ENCODE peak calls at places on chromosomes 1 and 21, in ten cellular contexts. B is right lobe of liver; W is A673; U is effector memory CD4-positive, alpha-beta T cell; T is tibial artery; C is right cardiac atrium; R is heart right ventricle; V is naive thymus-derived CD4-positive, alpha-beta T cell; N is CD8-positive, alpha-beta memory T cell; Z is fibroblast of lung. F is an unnamed sample. For H3K4me1, the result is how much of the 10 kb centered on the place peaks cover.

GRCh38 chr21:45695086-45695485 is 51.6 kb downstream of the PCBP3 start:
- DNase-seq in Z (no peak), C (no peak), T (no peak), W (peak), V (no peak), U (no peak), N (no peak), R (no peak), B (no peak), F (no peak)

GRCh38 chr1:179337942-179338560 is 27.7 kb upstream of the AXDND1 start:
- DNase-seq in R (no peak), V (no peak), U (no peak), C (no peak), T (no peak), B (no peak), N (no peak), Z (no peak), W (no peak), F (no peak)

GRCh38 chr1:94629259-94630181 is 88.0 kb upstream of the F3 start:
- DNase-seq in Z (no peak), C (no peak), B (no peak), U (no peak), N (no peak), V (no peak), R (no peak), T (no peak), W (no peak), F (no peak)

GRCh38 chr1:104402178-104402577 is 652.5 kb downstream of the AMY1C start:
- DNase-seq in N (no peak), T (no peak), R (no peak), C (no peak), B (no peak), U (no peak), W (peak), V (no peak), Z (no peak), F (no peak)

GRCh38 chr1:112625696-112626095 is 6.1 kb downstream of the CAPZA1 start:
- DNase-seq in B (no peak), Z (peak), V (no peak), C (no peak), R (no peak), N (no peak), W (no peak), T (no peak), U (no peak), F (no peak)

GRCh38 chr1:222618001-222618879 is at the start of gene MIA3:
- DNase-seq in R (no peak), U (peak), V (peak), C (peak), B (no peak), Z (peak), T (peak), W (peak), N (peak), F (peak)

GRCh38 chr1:9652379-9653194 is 1.1 kb downstream of the PIK3CD start:
- DNase-seq in U (peak), R (peak), N (peak), Z (no peak), B (peak), W (no peak), C (no peak), T (no peak), V (peak), F (peak)

GRCh38 chr1:207981976-207982375 is 71.1 kb upstream of the CD34 start:
- DNase-seq in N (no peak), Z (no peak), C (no peak), B (no peak), W (peak), T (no peak), R (no peak), V (no peak), U (no peak), F (no peak)

GRCh38 chr1:18299441-18300338 is 181.0 kb upstream of the KLHDC7A start:
- DNase-seq in W (peak), V (no peak), R (no peak), U (no peak), Z (no peak), B (no peak), C (no peak), T (no peak), N (no peak), F (no peak)

GRCh38 chr1:1082239-1083180 is 8.4 kb upstream of the RNF223 start:
- DNase-seq in R (peak), C (peak), T (peak), V (no peak), N (no peak), U (no peak), Z (no peak), W (no peak), B (peak), F (peak)

GRCh38 chr1:94068096-94068830 is 52.7 kb downstream of the ABCA4 start:
- DNase-seq in N (no peak), T (no peak), B (no peak), V (no peak), R (no peak), C (no peak), W (no peak), Z (peak), U (no peak), F (no peak)

DNA sequence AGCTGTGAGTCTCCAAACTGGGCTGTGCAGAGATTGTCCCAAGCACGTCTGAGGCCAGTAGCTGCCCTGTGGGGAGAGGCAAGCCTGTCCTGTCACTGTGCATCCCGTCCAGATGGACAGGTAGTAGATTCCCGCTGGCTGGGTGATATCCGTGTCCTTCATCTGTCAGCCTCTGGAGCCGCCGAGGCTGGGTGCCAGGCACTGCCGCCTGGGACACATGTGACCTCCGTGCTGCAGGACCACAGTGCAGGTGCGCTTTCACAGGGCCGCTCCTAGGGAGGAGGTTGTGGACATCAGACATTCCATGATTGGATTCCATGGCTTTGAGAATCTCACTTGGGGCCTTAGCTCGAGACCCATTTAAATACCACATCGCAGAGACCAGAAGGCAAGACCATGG is 4.7 kb downstream of the PDXK start:
- DNase-seq in B (no peak), T (no peak), U (no peak), R (no peak), V (no peak), Z (no peak), N (no peak), C (no peak), W (no peak), F (no peak)
- H3K4me1 ChIP-seq in B (under half), T (under half), U (under half), R (half or more), V (under half), Z (under half), N (half or more), C (under half), W (under half), F (half or more)

GRCh38 chr1:11981378-11982009 is 1.2 kb downstream of the MFN2 start:
- DNase-seq in V (no peak), W (no peak), Z (no peak), R (no peak), T (no peak), C (no peak), B (no peak), U (no peak), N (no peak), F (no peak)
- H3K4me3 ChIP-seq in V (no peak), W (peak), Z (peak), R (peak), T (peak), C (peak), B (no peak), U (no peak), N (peak), F (peak)

DNA sequence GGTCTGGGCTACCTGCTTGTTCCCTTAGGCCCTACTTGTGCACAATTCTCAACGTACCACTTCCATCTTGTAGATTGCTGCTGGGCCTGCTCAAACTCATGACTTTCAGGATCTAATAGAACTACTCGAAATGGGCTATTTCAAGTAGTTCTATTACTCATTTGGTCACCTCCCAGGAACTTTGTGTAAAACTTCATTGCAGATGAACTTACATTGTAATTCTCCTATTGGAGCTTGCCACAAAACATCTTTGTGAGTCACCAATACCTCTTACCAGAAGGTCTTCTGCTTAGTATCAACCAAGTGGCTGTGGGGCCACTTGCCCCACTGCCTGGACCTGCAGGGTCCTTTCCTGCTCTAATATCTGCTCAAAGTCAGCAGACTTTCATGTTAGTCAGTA is 10.7 kb upstream of the MYOCOS start:
- DNase-seq in R (no peak), T (no peak), C (no peak), N (no peak), V (no peak), B (no peak), U (no peak), Z (peak), W (no peak), F (no peak)
- H3K4me1 ChIP-seq in R (under half), T (under half), C (under half), N (under half), V (under half), B (under half), U (under half), Z (under half), W (under half), F (under half)

DNA sequence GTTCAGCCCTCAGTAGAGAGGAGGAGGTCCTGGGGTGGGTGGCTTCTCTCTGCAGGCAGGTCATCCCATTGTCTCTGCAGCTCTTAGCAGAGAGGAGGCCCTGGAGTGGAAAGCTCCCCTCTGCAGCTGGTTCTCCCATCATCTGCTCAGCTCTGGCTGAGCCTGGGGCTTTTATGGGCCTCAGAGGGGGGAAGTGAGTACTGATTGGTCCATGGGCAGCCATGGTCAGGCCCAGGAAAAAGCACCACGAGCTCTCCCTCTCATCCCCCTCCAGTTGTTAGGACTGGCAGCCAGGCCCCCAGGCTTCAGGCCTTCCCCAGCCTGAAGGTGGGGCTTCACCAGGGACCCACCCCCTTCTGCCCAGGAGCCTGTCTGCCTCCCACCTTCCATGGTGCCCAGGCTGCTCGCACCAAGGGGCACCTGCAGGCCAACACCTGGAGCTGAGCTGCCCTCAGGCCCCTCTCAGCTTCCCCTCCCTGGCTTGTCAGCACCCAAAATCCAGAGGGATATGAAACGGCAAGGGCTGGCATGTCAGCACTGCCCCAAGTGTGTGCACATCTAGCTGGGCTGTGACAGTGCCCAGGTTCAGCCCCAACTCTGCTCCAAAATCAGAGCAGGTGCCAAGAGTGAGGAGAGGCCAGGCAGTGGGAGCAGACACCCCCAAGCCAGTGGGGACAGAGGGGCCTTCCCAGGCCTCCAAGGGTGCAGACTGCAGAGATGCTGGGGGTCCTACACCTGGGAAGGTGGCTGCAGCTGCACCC is 449.0 kb downstream of the MATN1 start:
- DNase-seq in B (no peak), C (no peak), W (peak), U (no peak), V (no peak), N (no peak), R (no peak), T (no peak), Z (no peak), F (no peak)
- H3K4me3 ChIP-seq in B (no peak), C (no peak), W (no peak), U (no peak), V (no peak), N (no peak), R (no peak), T (no peak), Z (no peak), F (no peak)

DNA sequence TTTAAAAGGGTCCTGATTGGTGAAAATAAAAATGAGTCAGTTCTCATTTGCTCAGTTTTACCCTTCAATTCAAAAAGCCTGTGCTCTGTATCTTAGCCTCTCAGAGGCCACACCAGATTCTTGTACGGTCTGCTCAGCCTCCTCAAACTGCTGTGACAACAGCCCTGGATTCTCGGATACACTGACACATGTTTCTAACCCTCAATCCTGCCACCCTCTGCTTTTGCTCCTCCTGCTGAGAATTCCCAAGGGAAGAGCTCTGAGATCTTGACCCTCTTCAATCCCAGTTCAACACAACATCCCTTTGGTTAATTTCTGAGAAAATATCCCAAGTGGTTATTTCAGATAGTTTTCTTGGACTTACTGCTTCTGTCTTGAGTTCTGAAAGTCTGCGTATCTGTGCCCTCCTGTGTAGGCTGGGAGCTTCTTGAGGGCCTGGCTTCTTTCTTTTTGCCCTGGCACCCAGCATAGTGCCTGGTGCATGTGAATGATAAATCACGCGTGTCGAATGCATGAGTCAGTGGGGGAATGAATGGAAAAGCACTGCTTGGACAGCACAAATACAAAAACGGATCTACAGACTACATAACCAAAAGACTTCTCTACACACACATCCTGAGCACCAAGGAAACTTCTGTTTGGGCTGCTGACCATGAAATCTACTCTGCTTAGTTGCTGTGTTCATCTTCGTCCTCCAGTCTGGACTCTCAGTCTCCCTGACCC is 24.5 kb downstream of the IRF2BP2 start:
- DNase-seq in C (no peak), W (peak), B (no peak), N (no peak), V (no peak), Z (peak), R (no peak), T (peak), U (no peak), F (no peak)
- H3K4me1 ChIP-seq in C (under half), W (under half), B (under half), N (under half), V (under half), Z (under half), R (half or more), T (under half), U (under half), F (under half)

DNA sequence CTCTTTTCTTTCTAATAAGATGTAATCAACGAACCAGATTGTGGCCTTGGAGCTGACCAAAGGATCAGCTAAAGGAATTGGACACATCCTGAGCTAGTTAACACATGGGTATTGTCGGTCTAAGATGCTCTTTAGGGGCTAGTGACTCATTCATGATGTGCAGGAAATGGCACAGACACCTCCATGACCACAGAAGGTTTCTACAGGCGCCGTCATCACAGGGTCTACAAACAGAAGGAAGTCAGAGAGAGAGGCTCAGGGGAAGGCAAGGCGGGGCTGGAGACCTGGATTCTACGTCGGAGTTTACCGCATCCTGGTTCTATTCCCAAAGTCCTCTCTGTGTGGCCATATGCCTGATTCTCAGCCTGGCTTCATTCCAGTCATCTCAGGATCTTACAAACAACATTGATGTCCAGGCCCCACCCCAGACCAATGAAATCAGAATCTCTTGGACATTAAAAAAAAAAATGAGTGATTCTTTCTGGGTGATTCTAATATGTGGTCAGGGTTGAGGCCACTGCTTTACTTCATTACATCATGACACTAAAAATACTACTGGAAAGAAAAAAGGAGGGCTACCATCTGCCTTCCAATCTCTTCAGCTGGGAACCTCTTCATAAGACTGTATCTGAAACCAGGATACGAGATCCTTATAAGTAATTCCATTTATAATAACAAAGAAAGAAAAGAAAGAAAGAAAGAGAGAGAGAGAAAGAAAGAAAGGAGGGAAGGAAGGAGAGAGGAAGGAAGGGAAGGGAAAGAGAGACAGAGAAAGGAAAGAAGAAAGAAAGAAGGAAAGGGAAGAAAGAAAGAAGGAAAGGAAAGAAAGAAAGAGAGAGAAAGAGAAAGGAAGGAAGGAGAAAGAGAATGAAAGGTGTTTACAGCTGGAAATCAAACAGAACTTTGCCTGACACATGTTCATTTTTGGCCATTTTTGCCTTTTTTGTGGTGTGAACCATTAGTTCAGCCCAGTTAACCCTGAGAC is 11.6 kb upstream of the KCNJ15 start:
- DNase-seq in B (no peak), C (no peak), W (no peak), T (no peak), U (peak), N (peak), R (no peak), Z (peak), V (peak), F (no peak)
- H3K4me3 ChIP-seq in B (no peak), C (no peak), W (no peak), T (no peak), U (no peak), N (no peak), R (no peak), Z (no peak), V (no peak), F (no peak)

F was measured in lower lobe of right lung.